ENCODE peak calls at places on chromosomes 5 and 9, in six cellular contexts. B is GM23338, F is psoas muscle, K is uterus, Z is fibroblast of lung, W is gastrocnemius medialis. O is an unnamed sample.
A peak's percentile ranks its signal among the peaks of the same experiment; 100 is the strongest.

GRCh38 chr9:23821400-23822181 is 4.4 kb downstream of the ELAVL2 start:
- DNase-seq in B (peak; percentile 79), F (no peak), K (no peak), Z (peak; percentile 22), W (no peak), O (no peak)

GRCh38 chr9:111891910-111892499 is 4.6 kb upstream of the UGCG start:
- DNase-seq in B (no peak), F (no peak), K (no peak), Z (no peak), W (no peak), O (no peak)

GRCh38 chr9:72952914-72953313 is at the start of gene ALDH1A1:
- DNase-seq in B (peak; percentile 73), F (no peak), K (peak; percentile 25), Z (no peak), W (no peak), O (peak; percentile 44)

GRCh38 chr5:157926953-157927352 is 68.0 kb upstream of the CLINT1 start:
- DNase-seq in B (peak; percentile 84), F (no peak), K (no peak), Z (no peak), W (no peak), O (no peak)

GRCh38 chr9:13770956-13771355 is 491.5 kb upstream of the MPDZ start:
- DNase-seq in B (no peak), F (no peak), K (no peak), Z (no peak), W (no peak), O (no peak)

GRCh38 chr9:106653111-106653697 is 209.8 kb upstream of the ZNF462 start:
- DNase-seq in B (no peak), F (no peak), K (no peak), Z (no peak), W (peak; percentile 26), O (no peak)

GRCh38 chr5:150598821-150599273 is 41.6 kb upstream of the SYNPO start:
- DNase-seq in B (no peak), F (no peak), K (no peak), Z (no peak), W (no peak), O (no peak)

GRCh38 chr9:83219154-83219923 is 156.4 kb upstream of the RASEF start:
- DNase-seq in B (peak; percentile 96), F (peak; percentile 86), K (peak; percentile 67), Z (peak; percentile 88), W (peak; percentile 59), O (no peak)

GRCh38 chr5:116361171-116361967 is 213.3 kb downstream of the SEMA6A start:
- DNase-seq in B (peak; percentile 90), F (peak; percentile 73), K (no peak), Z (peak; percentile 43), W (peak; percentile 42), O (no peak)
- TF ChIP-seq CTCF in B (peak; percentile 76), F (no peak), K (peak; percentile 25), Z (peak; percentile 35), W (no peak), O (peak; percentile 30)

GRCh38 chr5:154356256-154356655 is 89.5 kb upstream of the SAP30L start:
- DNase-seq in B (no peak), F (no peak), K (no peak), Z (peak; percentile 76), W (no peak), O (peak; percentile 31)
- H3K4me3 ChIP-seq in B (no peak overlapping the region), F (no peak overlapping the region), K (no peak overlapping the region), Z (no peak overlapping the region), W (no peak overlapping the region), O (no peak overlapping the region)

GRCh38 chr9:70133253-70134208 is 89.9 kb downstream of the MAMDC2 start:
- DNase-seq in B (no peak), F (no peak), K (no peak), Z (peak; percentile 46), W (no peak), O (no peak)
- H3K36me3 ChIP-seq in B (no peaks in the 10 kb centered on the region), F (no peaks in the 10 kb centered on the region), K (no peaks in the 10 kb centered on the region), Z (no peaks in the 10 kb centered on the region), W (no peaks in the 10 kb centered on the region), O (no peaks in the 10 kb centered on the region)

DNA sequence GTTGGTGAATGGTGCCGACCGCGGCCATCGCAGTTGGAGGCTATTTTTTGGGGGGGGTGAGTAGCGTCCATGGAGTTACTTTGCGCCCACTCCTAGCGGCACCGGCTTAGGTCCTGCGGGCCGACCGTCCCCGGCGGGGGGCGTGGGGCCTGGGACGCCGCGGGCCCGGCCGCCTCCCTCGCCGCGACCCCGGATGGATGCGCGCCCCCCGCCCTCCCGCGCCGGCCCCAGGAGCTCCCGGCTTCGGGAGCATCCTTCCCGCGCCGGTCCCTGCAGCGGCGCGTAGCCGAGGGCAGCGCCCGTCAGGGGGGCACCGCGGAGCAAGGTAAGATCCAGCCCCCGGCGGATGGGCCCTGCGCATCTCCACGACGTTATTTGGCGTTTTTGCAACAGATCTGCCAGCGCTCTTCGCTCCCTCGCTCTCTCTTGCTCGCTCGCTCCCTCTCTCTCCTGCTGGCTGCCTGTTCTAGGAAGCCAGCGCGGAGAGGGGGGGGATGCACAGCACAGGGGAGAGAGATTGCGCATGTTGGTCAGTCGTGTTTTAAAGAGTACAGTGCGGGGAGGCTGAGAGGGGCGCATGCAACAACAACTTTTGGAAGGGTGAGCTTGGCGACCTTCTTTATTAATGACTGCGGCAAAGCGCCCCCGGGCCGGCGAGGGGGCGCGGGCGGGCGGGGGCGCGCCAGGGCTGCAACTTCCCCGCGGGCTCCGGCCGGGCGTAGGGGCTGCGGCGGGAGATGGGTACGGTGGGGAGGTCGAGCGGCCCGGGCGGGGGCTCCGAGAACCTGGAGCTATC is 415 bp downstream of the JADE2 start:
- DNase-seq in B (peak; percentile 75), F (peak; percentile 88), K (peak; percentile 83), Z (peak; percentile 86), W (peak; percentile 71), O (no peak)
- TF ChIP-seq CTCF in B (no peak), F (no peak), K (no peak), Z (peak; percentile 14), W (no peak), O (peak; percentile 15)

GRCh38 chr5:142805339-142805738 is 35.2 kb downstream of the ARHGAP26 start:
- DNase-seq in B (no peak), F (no peak), K (no peak), Z (no peak), W (no peak), O (no peak)
- H3K4me3 ChIP-seq in B (no peak overlapping the region), F (no peak overlapping the region), K (no peak overlapping the region), Z (no peak overlapping the region), W (no peak overlapping the region), O (no peak overlapping the region)

DNA sequence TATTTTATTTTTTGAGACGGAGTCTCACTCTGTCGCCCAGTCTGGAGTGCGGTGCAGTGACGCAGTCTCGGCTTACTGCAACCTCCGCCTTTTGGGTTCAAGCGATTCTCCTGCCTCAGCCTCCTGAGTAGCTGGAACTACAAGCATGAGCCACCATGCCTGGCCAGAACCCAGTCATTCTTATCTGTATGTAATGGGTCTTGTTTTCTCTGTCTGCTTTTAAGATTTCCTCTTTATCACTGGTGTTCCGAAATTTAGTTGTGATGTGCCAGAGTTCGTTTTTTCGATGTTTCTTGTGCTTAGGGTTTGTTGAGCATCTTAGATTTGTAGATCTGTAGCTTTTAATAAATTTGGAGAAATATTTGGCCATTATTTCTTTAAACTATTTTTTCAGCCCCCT is 19.2 kb downstream of the SLC25A25 start:
- DNase-seq in B (no peak), F (no peak), K (no peak), Z (no peak), W (no peak), O (no peak)
- H3K36me3 ChIP-seq in B (no peaks in the 10 kb centered on the region), F (no peaks in the 10 kb centered on the region), K (no peaks in the 10 kb centered on the region), Z (no peaks in the 10 kb centered on the region), W (no peaks in the 10 kb centered on the region), O (no peaks in the 10 kb centered on the region)

O was measured in BJ.